ENCODE peak calls at places on chromosomes 4 and X, in nine cellular contexts. T is Panc1; K is CD14-positive monocyte; Z is activated CD4-positive, alpha-beta T cell treated with anti-CD3 and anti-CD28 coated beads, Interleukin-2, amount 50 U/mL, for 1 hour; Q is trophoblast cell; M is progenitor cell of endocrine pancreas; N is NCI-H460; B is activated naive CD8-positive, alpha-beta T cell treated with anti-CD3 and anti-CD28 coated beads, Interleukin-2, amount 50 U/mL, for 24 hours; E is left lung. J is an unnamed sample.

GRCh38 chr4:181597766-181598165 is 645.4 kb upstream of the TENM3 start:
- DNase-seq in M (no peak), Z (no peak), E (no peak), T (no peak), K (no peak), B (no peak), N (peak), Q (no peak), J (no peak)

GRCh38 chr4:3322059-3322550 is 29.3 kb downstream of the RGS12 start:
- DNase-seq in K (no peak), Z (no peak), T (no peak), N (no peak), E (no peak), B (no peak), Q (no peak), M (no peak), J (no peak)

GRCh38 chrX:4935846-4936245 is 1222.4 kb upstream of the PRKX start:
- DNase-seq in M (no peak), Z (no peak), N (no peak), B (peak), E (peak), T (no peak), K (peak), Q (peak), J (peak)

GRCh38 chr4:184911310-184911709 is 85.5 kb upstream of the ACSL1 start:
- DNase-seq in E (no peak), M (no peak), Z (no peak), N (no peak), T (no peak), B (no peak), K (no peak), Q (no peak), J (no peak)

GRCh38 chr4:6909113-6909969 is at the start of gene TBC1D14:
- DNase-seq in T (no peak), K (peak), B (peak), E (peak), N (peak), M (peak), Z (peak), Q (peak), J (peak)

GRCh38 chr4:109298279-109299010 is 4.0 kb downstream of the COL25A1 start:
- DNase-seq in Z (no peak), T (no peak), N (no peak), K (no peak), M (no peak), E (no peak), B (no peak), Q (peak), J (no peak)

GRCh38 chr4:60588556-60588955 is 611.6 kb upstream of the ADGRL3 start:
- DNase-seq in T (no peak), B (no peak), Z (no peak), K (no peak), N (no peak), E (no peak), M (no peak), Q (peak), J (no peak)

GRCh38 chr4:147015531-147015930 is 69.9 kb upstream of the TTC29 start:
- DNase-seq in B (no peak), M (no peak), K (no peak), T (no peak), Q (no peak), Z (no peak), E (no peak), N (no peak), J (no peak)

GRCh38 chrX:87580862-87581261 is 63.3 kb downstream of the KLHL4 start:
- DNase-seq in Q (no peak), N (no peak), E (no peak), B (no peak), T (no peak), Z (no peak), K (no peak), M (no peak), J (no peak)